ENCODE peak calls at places on chromosomes 4 and X, in six cellular contexts. E is IMR-90, L is H9, T is neuronal stem cell, W is H1, I is trophoblast cell. R is an unnamed sample.
A peak's percentile ranks its signal among the peaks of the same experiment; 100 is the strongest.

GRCh38 chrX:83077606-83078005 is 430.5 kb upstream of the POU3F4 start:
- DNase-seq in E (no peak), L (no peak), T (no peak), W (no peak), I (no peak), R (no peak)

GRCh38 chr4:183637461-183637860 is 21.5 kb downstream of the RWDD4 start:
- DNase-seq in E (peak; percentile 53), L (no peak), T (no peak), W (no peak), I (no peak), R (peak; percentile 51)

GRCh38 chr4:118296739-118297138 is 56.1 kb downstream of the PRSS12 start:
- DNase-seq in E (no peak), L (no peak), T (no peak), W (no peak), I (no peak), R (no peak)

GRCh38 chr4:43763029-43763610 is 685.5 kb downstream of the KCTD8 start:
- DNase-seq in E (no peak), L (no peak), T (no peak), W (no peak), I (no peak), R (no peak)

GRCh38 chrX:130174051-130174704 is 2.4 kb downstream of the RAB33A start:
- DNase-seq in E (peak; percentile 81), L (no peak), T (no peak), W (no peak), I (peak; percentile 53), R (peak; percentile 88)

GRCh38 chr4:4677825-4678522 is 136.1 kb upstream of the STX18 start:
- DNase-seq in E (peak; percentile 59), L (peak; percentile 54), T (peak; percentile 40), W (no peak), I (no peak), R (peak; percentile 46)

GRCh38 chrX:261167-261857 is 19.9 kb upstream of the PLCXD1 start:
- DNase-seq in E (peak; percentile 23), L (peak; percentile 56), T (no peak), W (no peak), I (no peak), R (peak; percentile 71)

GRCh38 chrX:1754077-1754476 is 139.2 kb downstream of the ASMT start:
- DNase-seq in E (no peak), L (no peak), T (no peak), W (no peak), I (peak; percentile 88), R (no peak)

GRCh38 chr4:123599920-123600394 is 203.4 kb downstream of the SPRY1 start:
- DNase-seq in E (peak; percentile 5), L (peak; percentile 60), T (peak; percentile 35), W (peak; percentile 31), I (no peak), R (peak; percentile 82)

GRCh38 chr4:98657531-98658286 is 702 bp downstream of the TSPAN5 start:
- DNase-seq in E (peak; percentile 69), L (peak; percentile 68), T (peak; percentile 37), W (no peak), I (no peak), R (peak; percentile 81)

GRCh38 chr4:52684896-52685295 is 25.8 kb upstream of the USP46 start:
- DNase-seq in E (no peak), L (no peak), T (no peak), W (no peak), I (no peak), R (no peak)

GRCh38 chr4:126992910-126993309 is 639.8 kb upstream of the INTU start:
- DNase-seq in E (no peak), L (no peak), T (no peak), W (no peak), I (no peak), R (no peak)

GRCh38 chr4:61489927-61490326 is 289.8 kb downstream of the ADGRL3 start:
- DNase-seq in E (no peak), L (no peak), T (no peak), W (no peak), I (no peak), R (no peak)

GRCh38 chr4:123453006-123453685 is 56.6 kb downstream of the SPRY1 start:
- DNase-seq in E (peak; percentile 43), L (no peak), T (no peak), W (no peak), I (no peak), R (peak; percentile 69)

GRCh38 chr4:76803522-76803921 is 94.4 kb downstream of the SOWAHB start:
- DNase-seq in E (peak; percentile 92), L (no peak), T (no peak), W (no peak), I (peak; percentile 85), R (peak; percentile 99)

GRCh38 chrX:107731831-107732502 is 43.6 kb downstream of the TSC22D3 start:
- DNase-seq in E (peak; percentile 58), L (peak; percentile 93), T (no peak), W (no peak), I (no peak), R (peak; percentile 85)

GRCh38 chr4:1714303-1715001 is 2.3 kb upstream of the SLBP start:
- DNase-seq in E (no peak), L (peak; percentile 67), T (no peak), W (no peak), I (no peak), R (no peak)

GRCh38 chrX:40912576-40912975 is 172.7 kb upstream of the USP9X start:
- DNase-seq in E (no peak), L (no peak), T (no peak), W (no peak), I (no peak), R (no peak)

GRCh38 chrX:115392031-115392430 is 102.5 kb downstream of the LUZP4 start:
- DNase-seq in E (no peak), L (no peak), T (no peak), W (no peak), I (no peak), R (no peak)

GRCh38 chrX:151970661-151971060 is 3.8 kb downstream of the GABRE start:
- DNase-seq in E (peak; percentile 65), L (no peak), T (no peak), W (no peak), I (peak; percentile 82), R (peak; percentile 65)

GRCh38 chrX:130097507-130098201 is 12.6 kb downstream of the ELF4 start:
- DNase-seq in E (no peak), L (no peak), T (no peak), W (no peak), I (peak; percentile 76), R (no peak)

GRCh38 chr4:148114436-148114835 is 327.8 kb downstream of the NR3C2 start:
- DNase-seq in E (no peak), L (no peak), T (no peak), W (no peak), I (no peak), R (no peak)

GRCh38 chrX:24774650-24775049 is 80.9 kb downstream of the POLA1 start:
- DNase-seq in E (no peak), L (no peak), T (no peak), W (no peak), I (no peak), R (no peak)

GRCh38 chr4:125483278-125483677 is 168.5 kb downstream of the FAT4 start:
- DNase-seq in E (peak; percentile 15), L (no peak), T (no peak), W (no peak), I (no peak), R (no peak)

GRCh38 chr4:119314356-119314755 is 7.6 kb downstream of the FABP2 start:
- DNase-seq in E (peak; percentile 59), L (no peak), T (no peak), W (no peak), I (peak; percentile 18), R (peak; percentile 56)

GRCh38 chrX:106481341-106481740 is 130.4 kb upstream of the RADX start:
- DNase-seq in E (peak; percentile 41), L (peak; percentile 27), T (peak; percentile 48), W (no peak), I (peak; percentile 55), R (peak; percentile 48)

GRCh38 chr4:184310881-184311709 is 93.4 kb upstream of the ENPP6 start:
- DNase-seq in E (no peak), L (peak; percentile 14), T (no peak), W (no peak), I (no peak), R (no peak)

GRCh38 chr4:6137747-6138135 is 62.6 kb downstream of the JAKMIP1 start:
- DNase-seq in E (no peak), L (no peak), T (no peak), W (no peak), I (no peak), R (no peak)
- H4K8ac ChIP-seq in E (no peak overlapping the region), L (no peak overlapping the region), T (no peak overlapping the region), W (no peak overlapping the region), I (no peak overlapping the region), R (no peak overlapping the region)

DNA sequence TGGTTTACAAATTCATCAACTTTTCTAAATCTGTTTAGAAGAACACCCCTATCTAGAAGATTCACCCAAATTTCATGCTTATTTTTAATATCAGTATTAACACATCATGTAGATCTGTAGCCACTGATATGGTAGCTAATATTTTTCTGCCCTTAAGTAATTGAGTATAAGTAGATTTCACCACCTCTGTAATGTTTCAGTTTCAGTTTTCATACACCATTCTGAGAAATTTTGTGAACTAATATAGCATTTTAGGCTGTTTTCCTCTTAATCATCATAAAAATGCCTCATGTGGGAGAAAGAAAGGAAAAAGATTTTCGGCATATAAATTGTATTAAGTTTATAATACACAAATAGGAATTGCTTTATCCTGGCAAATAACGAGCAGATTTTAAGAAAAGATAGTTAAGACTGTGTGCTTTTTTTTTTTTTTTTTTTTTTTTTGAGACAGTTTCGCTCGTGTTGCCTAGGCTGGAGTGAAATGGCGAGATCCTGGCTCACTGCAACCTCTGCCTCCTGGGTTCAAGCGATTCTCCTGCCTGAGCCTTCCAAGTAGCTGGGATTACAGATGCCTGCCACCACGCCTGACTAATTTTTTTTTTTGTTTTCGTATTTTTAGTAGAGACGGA is 21.4 kb upstream of the RBPJ start:
- DNase-seq in E (no peak), L (no peak), T (no peak), W (no peak), I (no peak), R (no peak)
- H4K91ac ChIP-seq in E (peak overlapping the region; percentile 30), L (no peak overlapping the region), T (no peak overlapping the region), W (no peak overlapping the region), I (no peak overlapping the region), R (no peak overlapping the region)

DNA sequence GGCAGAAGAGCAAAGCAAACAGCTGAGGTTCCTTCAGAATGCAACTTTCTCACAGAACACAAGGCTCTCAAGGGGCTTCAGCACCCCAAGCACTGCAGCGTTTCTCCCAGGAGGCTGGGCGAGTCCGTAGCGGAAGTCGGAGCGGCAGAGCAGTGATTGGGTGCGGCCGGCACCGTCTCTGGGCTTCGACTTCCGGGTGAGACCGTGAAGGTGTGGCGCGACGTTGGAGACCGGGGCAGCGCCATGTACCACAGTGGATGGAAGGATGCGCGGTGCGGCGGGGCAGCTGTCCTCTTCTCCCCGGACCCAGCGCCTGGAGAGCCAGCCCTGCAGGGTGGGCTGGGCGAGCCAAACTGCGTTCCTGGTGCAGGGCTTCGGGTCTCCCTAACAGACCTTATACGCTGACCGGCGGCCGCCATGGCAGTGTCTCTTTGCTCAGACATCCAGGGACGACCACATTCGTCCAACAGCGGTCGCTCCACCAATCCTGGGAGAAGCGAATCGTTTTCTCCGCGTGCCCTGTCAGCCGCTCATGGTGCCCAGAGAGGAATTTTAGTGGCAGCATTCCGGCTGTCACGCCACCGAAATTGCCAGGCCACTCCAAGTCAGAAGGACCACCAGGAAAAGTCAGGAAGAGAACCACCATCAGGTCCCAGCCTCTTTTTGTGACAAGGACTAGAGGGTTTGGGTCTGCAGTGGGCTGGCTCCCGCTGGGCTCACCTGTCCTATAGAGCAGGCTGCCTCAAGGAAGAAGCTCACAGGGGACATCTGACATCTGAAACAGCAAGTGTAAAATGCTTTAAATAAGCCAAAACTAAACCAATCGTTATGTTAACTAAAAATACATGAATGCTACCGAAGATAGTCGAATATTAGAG is 20.5 kb downstream of the TRIM61 start:
- DNase-seq in E (peak; percentile 65), L (peak; percentile 89), T (peak; percentile 41), W (peak; percentile 54), I (peak; percentile 80), R (peak; percentile 68)
- H4K8ac ChIP-seq in E (peak overlapping the region; percentile 98), L (no peak overlapping the region), T (no peak overlapping the region), W (peak overlapping the region; percentile 74), I (peak overlapping the region; percentile 99), R (peak overlapping the region; percentile 99)

GRCh38 chrX:38847903-38848230 is 46.6 kb downstream of the MID1IP1 start:
- DNase-seq in E (no peak), L (no peak), T (no peak), W (no peak), I (no peak), R (no peak)
- H4K91ac ChIP-seq in E (no peak overlapping the region), L (no peak overlapping the region), T (no peak overlapping the region), W (no peak overlapping the region), I (no peak overlapping the region), R (no peak overlapping the region)